ENCODE peak calls at places on chromosomes 11 and 22, in eight cellular contexts. One of them, this sample, is unnamed.

GRCh38 chr22:50686794-50687193 is 14.2 kb downstream of the SHANK3 start:
- DNase-seq in tibial nerve: no peak
- DNase-seq in Caco-2: no peak
- DNase-seq in kidney: no peak
- DNase-seq in WERI-Rb-1: no peak
- DNase-seq in AG10803: no peak
- DNase-seq in right cardiac atrium: no peak
- DNase-seq in GM23248: no peak
- DNase-seq in this sample: no peak

GRCh38 chr11:105469931-105470330 is 139.9 kb upstream of the GRIA4 start:
- DNase-seq in tibial nerve: no peak
- DNase-seq in Caco-2: no peak
- DNase-seq in kidney: no peak
- DNase-seq in WERI-Rb-1: no peak
- DNase-seq in AG10803: no peak
- DNase-seq in right cardiac atrium: no peak
- DNase-seq in GM23248: no peak
- DNase-seq in this sample: no peak

GRCh38 chr11:79095424-79095823 is 345.4 kb downstream of the TENM4 start:
- DNase-seq in tibial nerve: no peak
- DNase-seq in Caco-2: no peak
- DNase-seq in kidney: no peak
- DNase-seq in WERI-Rb-1: no peak
- DNase-seq in AG10803: no peak
- DNase-seq in right cardiac atrium: no peak
- DNase-seq in GM23248: no peak
- DNase-seq in this sample: no peak

GRCh38 chr22:50082961-50083461 is 2.2 kb downstream of the MLC1 start:
- DNase-seq in tibial nerve: no peak
- DNase-seq in Caco-2: peak
- DNase-seq in kidney: no peak
- DNase-seq in WERI-Rb-1: no peak
- DNase-seq in AG10803: no peak
- DNase-seq in right cardiac atrium: no peak
- DNase-seq in GM23248: no peak
- DNase-seq in this sample: no peak

GRCh38 chr11:68373810-68374501 is 61.6 kb downstream of the LRP5 start:
- DNase-seq in tibial nerve: no peak
- DNase-seq in Caco-2: no peak
- DNase-seq in kidney: peak
- DNase-seq in WERI-Rb-1: peak
- DNase-seq in AG10803: peak
- DNase-seq in right cardiac atrium: peak
- DNase-seq in GM23248: peak
- DNase-seq in this sample: no peak

GRCh38 chr11:33027846-33028536 is 11.4 kb upstream of the TCP11L1 start:
- DNase-seq in tibial nerve: no peak
- DNase-seq in Caco-2: no peak
- DNase-seq in kidney: no peak
- DNase-seq in WERI-Rb-1: no peak
- DNase-seq in AG10803: peak
- DNase-seq in right cardiac atrium: no peak
- DNase-seq in GM23248: peak
- DNase-seq in this sample: no peak

GRCh38 chr22:30905696-30906341 is 62.8 kb downstream of the MORC2 start:
- DNase-seq in tibial nerve: no peak
- DNase-seq in Caco-2: no peak
- DNase-seq in kidney: no peak
- DNase-seq in WERI-Rb-1: no peak
- DNase-seq in AG10803: no peak
- DNase-seq in right cardiac atrium: no peak
- DNase-seq in GM23248: no peak
- DNase-seq in this sample: no peak

GRCh38 chr11:60122414-60123036 is 34.1 kb downstream of the MS4A2 start:
- DNase-seq in tibial nerve: no peak
- DNase-seq in Caco-2: no peak
- DNase-seq in kidney: no peak
- DNase-seq in WERI-Rb-1: no peak
- DNase-seq in AG10803: no peak
- DNase-seq in right cardiac atrium: no peak
- DNase-seq in GM23248: no peak
- DNase-seq in this sample: no peak

GRCh38 chr22:48579035-48579914 is 1248.4 kb downstream of the BRD1 start:
- DNase-seq in tibial nerve: no peak
- DNase-seq in Caco-2: no peak
- DNase-seq in kidney: peak
- DNase-seq in WERI-Rb-1: no peak
- DNase-seq in AG10803: no peak
- DNase-seq in right cardiac atrium: peak
- DNase-seq in GM23248: no peak
- DNase-seq in this sample: peak

GRCh38 chr22:20590477-20591294 is 83.3 kb downstream of the MED15 start:
- DNase-seq in tibial nerve: no peak
- DNase-seq in Caco-2: peak
- DNase-seq in kidney: no peak
- DNase-seq in WERI-Rb-1: no peak
- DNase-seq in AG10803: no peak
- DNase-seq in right cardiac atrium: no peak
- DNase-seq in GM23248: no peak
- DNase-seq in this sample: no peak

GRCh38 chr11:2298131-2298794 is 3.5 kb downstream of the C11orf21 start:
- DNase-seq in tibial nerve: no peak
- DNase-seq in Caco-2: peak
- DNase-seq in kidney: peak
- DNase-seq in WERI-Rb-1: no peak
- DNase-seq in AG10803: no peak
- DNase-seq in right cardiac atrium: no peak
- DNase-seq in GM23248: no peak
- DNase-seq in this sample: no peak

GRCh38 chr11:18731949-18732821 is 6.2 kb upstream of the IGSF22 start:
- DNase-seq in tibial nerve: peak
- DNase-seq in Caco-2: peak
- DNase-seq in kidney: no peak
- DNase-seq in WERI-Rb-1: peak
- DNase-seq in AG10803: peak
- DNase-seq in right cardiac atrium: peak
- DNase-seq in GM23248: peak
- DNase-seq in this sample: no peak

GRCh38 chr11:114065094-114065493 is 5.6 kb downstream of the ZBTB16 start:
- DNase-seq in tibial nerve: no peak
- DNase-seq in Caco-2: no peak
- DNase-seq in kidney: no peak
- DNase-seq in WERI-Rb-1: no peak
- DNase-seq in AG10803: no peak
- DNase-seq in right cardiac atrium: no peak
- DNase-seq in GM23248: no peak
- DNase-seq in this sample: no peak

GRCh38 chr11:114064216-114064615 is 4.7 kb downstream of the ZBTB16 start:
- DNase-seq in tibial nerve: no peak
- DNase-seq in Caco-2: no peak
- DNase-seq in kidney: no peak
- DNase-seq in WERI-Rb-1: no peak
- DNase-seq in AG10803: no peak
- DNase-seq in right cardiac atrium: no peak
- DNase-seq in GM23248: no peak
- DNase-seq in this sample: no peak

GRCh38 chr11:114063829-114064201 is 4.3 kb downstream of the ZBTB16 start:
- DNase-seq in tibial nerve: no peak
- DNase-seq in Caco-2: no peak
- DNase-seq in kidney: no peak
- DNase-seq in WERI-Rb-1: no peak
- DNase-seq in AG10803: no peak
- DNase-seq in right cardiac atrium: no peak
- DNase-seq in GM23248: no peak
- DNase-seq in this sample: no peak

GRCh38 chr11:114068327-114068726 is 8.8 kb downstream of the ZBTB16 start:
- DNase-seq in tibial nerve: no peak
- DNase-seq in Caco-2: no peak
- DNase-seq in kidney: no peak
- DNase-seq in WERI-Rb-1: no peak
- DNase-seq in AG10803: no peak
- DNase-seq in right cardiac atrium: no peak
- DNase-seq in GM23248: no peak
- DNase-seq in this sample: no peak

GRCh38 chr11:114066046-114066648 is 6.6 kb downstream of the ZBTB16 start:
- DNase-seq in tibial nerve: no peak
- DNase-seq in Caco-2: no peak
- DNase-seq in kidney: no peak
- DNase-seq in WERI-Rb-1: no peak
- DNase-seq in AG10803: no peak
- DNase-seq in right cardiac atrium: no peak
- DNase-seq in GM23248: no peak
- DNase-seq in this sample: no peak
- H3K4me3 ChIP-seq in tibial nerve: peak
- H3K4me3 ChIP-seq in Caco-2: no peak
- H3K4me3 ChIP-seq in kidney: no peak
- H3K4me3 ChIP-seq in WERI-Rb-1: no peak
- H3K4me3 ChIP-seq in AG10803: no peak
- H3K4me3 ChIP-seq in right cardiac atrium: peak
- H3K4me3 ChIP-seq in GM23248: no peak
- H3K4me3 ChIP-seq in this sample: no peak

DNA sequence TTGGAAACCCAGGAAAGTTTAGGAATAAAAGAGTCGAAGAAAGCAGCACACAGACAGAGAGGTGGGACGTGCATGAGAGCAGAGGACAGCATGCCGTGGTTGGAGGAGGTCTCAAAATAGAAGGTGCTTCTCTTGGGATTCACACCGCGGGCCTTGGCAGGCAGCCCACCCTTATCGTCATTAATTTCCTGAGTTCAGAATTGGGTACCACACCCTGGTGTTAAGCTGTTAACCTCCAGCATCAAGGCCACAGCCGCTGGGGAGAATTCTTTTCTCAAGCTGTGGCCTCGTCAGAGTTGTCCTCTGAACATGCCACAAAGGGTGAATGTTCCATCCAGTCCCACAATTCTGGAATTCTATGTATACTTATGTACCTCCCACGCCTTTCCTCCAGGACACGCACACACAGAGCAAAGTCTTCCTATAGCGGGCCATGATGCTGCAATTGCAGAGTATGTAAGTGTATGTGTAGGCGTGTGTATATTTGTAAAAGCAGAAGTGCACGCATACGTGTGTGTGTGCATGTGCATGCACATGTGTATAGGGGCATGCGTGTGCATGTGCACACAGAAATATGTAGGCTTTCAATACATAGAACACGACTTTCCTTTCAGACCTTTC is 39.0 kb downstream of the ADAMTS8 start:
- DNase-seq in tibial nerve: no peak
- DNase-seq in Caco-2: no peak
- DNase-seq in kidney: no peak
- DNase-seq in WERI-Rb-1: no peak
- DNase-seq in AG10803: no peak
- DNase-seq in right cardiac atrium: peak
- DNase-seq in GM23248: no peak
- DNase-seq in this sample: no peak
- H3K4me3 ChIP-seq in tibial nerve: peak
- H3K4me3 ChIP-seq in Caco-2: no peak
- H3K4me3 ChIP-seq in kidney: no peak
- H3K4me3 ChIP-seq in WERI-Rb-1: no peak
- H3K4me3 ChIP-seq in AG10803: no peak
- H3K4me3 ChIP-seq in right cardiac atrium: peak
- H3K4me3 ChIP-seq in GM23248: no peak
- H3K4me3 ChIP-seq in this sample: no peak

GRCh38 chr22:42074846-42075245 is 798 bp downstream of the PHETA2 start:
- DNase-seq in tibial nerve: no peak
- DNase-seq in Caco-2: no peak
- DNase-seq in kidney: no peak
- DNase-seq in WERI-Rb-1: no peak
- DNase-seq in AG10803: no peak
- DNase-seq in right cardiac atrium: no peak
- DNase-seq in GM23248: no peak
- DNase-seq in this sample: no peak
- H3K4me3 ChIP-seq in tibial nerve: peak
- H3K4me3 ChIP-seq in Caco-2: peak
- H3K4me3 ChIP-seq in kidney: no peak
- H3K4me3 ChIP-seq in WERI-Rb-1: no peak
- H3K4me3 ChIP-seq in AG10803: peak
- H3K4me3 ChIP-seq in right cardiac atrium: peak
- H3K4me3 ChIP-seq in GM23248: peak
- H3K4me3 ChIP-seq in this sample: no peak

GRCh38 chr22:24070553-24070952 is 59.4 kb downstream of the CABIN1 start:
- DNase-seq in tibial nerve: no peak
- DNase-seq in Caco-2: no peak
- DNase-seq in kidney: no peak
- DNase-seq in WERI-Rb-1: no peak
- DNase-seq in AG10803: no peak
- DNase-seq in right cardiac atrium: no peak
- DNase-seq in GM23248: no peak
- DNase-seq in this sample: no peak

GRCh38 chr22:24072361-24072760 is 61.3 kb downstream of the CABIN1 start:
- DNase-seq in tibial nerve: no peak
- DNase-seq in Caco-2: no peak
- DNase-seq in kidney: no peak
- DNase-seq in WERI-Rb-1: no peak
- DNase-seq in AG10803: no peak
- DNase-seq in right cardiac atrium: no peak
- DNase-seq in GM23248: no peak
- DNase-seq in this sample: no peak

GRCh38 chr22:24077416-24077815 is 66.3 kb downstream of the CABIN1 start:
- DNase-seq in tibial nerve: no peak
- DNase-seq in Caco-2: no peak
- DNase-seq in kidney: no peak
- DNase-seq in WERI-Rb-1: no peak
- DNase-seq in AG10803: no peak
- DNase-seq in right cardiac atrium: no peak
- DNase-seq in GM23248: no peak
- DNase-seq in this sample: no peak

GRCh38 chr22:24071686-24072085 is 60.6 kb downstream of the CABIN1 start:
- DNase-seq in tibial nerve: no peak
- DNase-seq in Caco-2: no peak
- DNase-seq in kidney: no peak
- DNase-seq in WERI-Rb-1: no peak
- DNase-seq in AG10803: no peak
- DNase-seq in right cardiac atrium: no peak
- DNase-seq in GM23248: no peak
- DNase-seq in this sample: no peak

DNA sequence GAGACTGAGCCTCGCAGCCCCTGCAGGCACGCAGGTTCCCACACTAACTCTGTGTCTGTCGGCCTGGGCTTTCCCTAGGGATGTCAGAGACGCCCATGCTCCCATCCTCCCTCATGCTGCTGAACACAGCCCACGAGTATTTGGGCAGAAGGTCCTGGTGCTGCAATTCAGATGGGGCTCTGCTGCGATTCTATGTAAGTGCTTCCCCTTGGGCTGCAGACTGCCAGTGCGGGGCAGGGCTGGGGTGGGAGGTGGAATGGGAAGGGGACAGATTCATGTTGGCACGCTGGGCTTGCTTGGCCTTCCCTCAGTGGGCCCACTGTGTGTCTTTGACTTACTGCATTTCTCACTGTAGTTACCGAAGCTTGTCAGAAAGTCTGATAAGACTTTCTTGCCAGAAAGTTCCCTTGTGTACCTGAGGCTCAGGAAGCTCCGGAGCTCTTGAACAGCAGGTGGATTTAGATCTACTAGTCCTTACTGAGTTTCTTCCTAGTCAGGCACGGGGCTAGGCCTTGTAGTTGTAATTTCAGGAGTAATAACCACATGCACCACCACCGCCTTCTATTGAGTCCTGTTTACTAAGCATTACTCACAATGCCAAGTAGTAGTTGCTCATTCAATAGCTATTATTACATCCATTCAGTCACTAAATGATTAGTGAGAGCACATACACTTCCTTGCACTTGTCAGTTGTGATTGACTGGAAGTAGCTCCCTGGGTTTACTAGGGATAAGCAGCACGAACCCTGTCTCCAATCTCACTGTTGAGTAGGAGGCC is 65.2 kb downstream of the CABIN1 start:
- DNase-seq in tibial nerve: no peak
- DNase-seq in Caco-2: no peak
- DNase-seq in kidney: no peak
- DNase-seq in WERI-Rb-1: no peak
- DNase-seq in AG10803: no peak
- DNase-seq in right cardiac atrium: no peak
- DNase-seq in GM23248: peak
- DNase-seq in this sample: no peak
- H3K4me3 ChIP-seq in tibial nerve: no peak
- H3K4me3 ChIP-seq in Caco-2: no peak
- H3K4me3 ChIP-seq in kidney: no peak
- H3K4me3 ChIP-seq in WERI-Rb-1: no peak
- H3K4me3 ChIP-seq in AG10803: no peak
- H3K4me3 ChIP-seq in right cardiac atrium: no peak
- H3K4me3 ChIP-seq in GM23248: no peak
- H3K4me3 ChIP-seq in this sample: no peak